ENCODE peak calls at places on chromosome 12, in eight cellular contexts. One of them, this sample, is unnamed.
A peak's percentile ranks its signal among the peaks of the same experiment; 100 is the strongest.

GRCh38 chr12:25459541-25459951 is 93.5 kb downstream of the LMNTD1 start:
- DNase-seq in activated CD4-positive, alpha-beta T cell treated with anti-CD3 and anti-CD28 coated beads, Interleukin-2, amount 50 U/mL, for 4 hours: no peak
- DNase-seq in astrocyte of the spinal cord: no peak
- DNase-seq in NCI-H1436: no peak
- DNase-seq in aorta: no peak
- DNase-seq in NCI-H2081: no peak
- DNase-seq in WTC11: no peak
- DNase-seq in heart right ventricle: peak; percentile 36
- DNase-seq in this sample: no peak

GRCh38 chr12:54197037-54197909 is 8.5 kb upstream of the SMUG1 start:
- DNase-seq in astrocyte of the spinal cord: no peak
- DNase-seq in heart right ventricle: no peak
- DNase-seq in NCI-H2081: no peak
- DNase-seq in WTC11: peak; percentile 31
- DNase-seq in NCI-H1436: no peak
- DNase-seq in activated CD4-positive, alpha-beta T cell treated with anti-CD3 and anti-CD28 coated beads, Interleukin-2, amount 50 U/mL, for 4 hours: no peak
- DNase-seq in aorta: no peak
- DNase-seq in this sample: no peak

GRCh38 chr12:6703631-6704030 is 3.0 kb upstream of the PIANP start:
- DNase-seq in NCI-H1436: no peak
- DNase-seq in WTC11: peak; percentile 54
- DNase-seq in aorta: peak; percentile 43
- DNase-seq in NCI-H2081: no peak
- DNase-seq in heart right ventricle: no peak
- DNase-seq in activated CD4-positive, alpha-beta T cell treated with anti-CD3 and anti-CD28 coated beads, Interleukin-2, amount 50 U/mL, for 4 hours: no peak
- DNase-seq in astrocyte of the spinal cord: no peak
- DNase-seq in this sample: no peak

GRCh38 chr12:31008241-31008711 is 65.4 kb upstream of the DDX11 start:
- DNase-seq in activated CD4-positive, alpha-beta T cell treated with anti-CD3 and anti-CD28 coated beads, Interleukin-2, amount 50 U/mL, for 4 hours: no peak
- DNase-seq in NCI-H1436: no peak
- DNase-seq in aorta: no peak
- DNase-seq in heart right ventricle: no peak
- DNase-seq in NCI-H2081: no peak
- DNase-seq in WTC11: peak; percentile 10
- DNase-seq in astrocyte of the spinal cord: no peak
- DNase-seq in this sample: no peak

GRCh38 chr12:131575371-131575770 is 135.5 kb upstream of the SFSWAP start:
- DNase-seq in aorta: peak; percentile 64
- DNase-seq in activated CD4-positive, alpha-beta T cell treated with anti-CD3 and anti-CD28 coated beads, Interleukin-2, amount 50 U/mL, for 4 hours: no peak
- DNase-seq in heart right ventricle: no peak
- DNase-seq in astrocyte of the spinal cord: no peak
- DNase-seq in NCI-H2081: no peak
- DNase-seq in WTC11: no peak
- DNase-seq in NCI-H1436: no peak
- DNase-seq in this sample: no peak

GRCh38 chr12:95980437-95980836 is 15.7 kb downstream of the HAL start:
- DNase-seq in activated CD4-positive, alpha-beta T cell treated with anti-CD3 and anti-CD28 coated beads, Interleukin-2, amount 50 U/mL, for 4 hours: no peak
- DNase-seq in NCI-H1436: no peak
- DNase-seq in aorta: no peak
- DNase-seq in NCI-H2081: no peak
- DNase-seq in heart right ventricle: no peak
- DNase-seq in astrocyte of the spinal cord: no peak
- DNase-seq in WTC11: no peak
- DNase-seq in this sample: no peak

GRCh38 chr12:80877706-80878384 is 59.9 kb downstream of the LIN7A start:
- DNase-seq in WTC11: no peak
- DNase-seq in NCI-H1436: peak; percentile 69
- DNase-seq in activated CD4-positive, alpha-beta T cell treated with anti-CD3 and anti-CD28 coated beads, Interleukin-2, amount 50 U/mL, for 4 hours: no peak
- DNase-seq in NCI-H2081: peak; percentile 52
- DNase-seq in heart right ventricle: no peak
- DNase-seq in aorta: no peak
- DNase-seq in astrocyte of the spinal cord: peak; percentile 52
- DNase-seq in this sample: no peak

GRCh38 chr12:121198949-121199348 is 11.0 kb upstream of the P2RX4 start:
- DNase-seq in WTC11: no peak
- DNase-seq in aorta: no peak
- DNase-seq in NCI-H1436: no peak
- DNase-seq in activated CD4-positive, alpha-beta T cell treated with anti-CD3 and anti-CD28 coated beads, Interleukin-2, amount 50 U/mL, for 4 hours: no peak
- DNase-seq in astrocyte of the spinal cord: no peak
- DNase-seq in heart right ventricle: no peak
- DNase-seq in NCI-H2081: no peak
- DNase-seq in this sample: no peak

GRCh38 chr12:52992699-52993557 is 13.3 kb upstream of the EIF4B start:
- DNase-seq in NCI-H2081: no peak
- DNase-seq in NCI-H1436: no peak
- DNase-seq in heart right ventricle: no peak
- DNase-seq in WTC11: no peak
- DNase-seq in astrocyte of the spinal cord: peak; percentile 55
- DNase-seq in activated CD4-positive, alpha-beta T cell treated with anti-CD3 and anti-CD28 coated beads, Interleukin-2, amount 50 U/mL, for 4 hours: no peak
- DNase-seq in aorta: peak; percentile 24
- DNase-seq in this sample: no peak

GRCh38 chr12:57966536-57966935 is 25.2 kb downstream of the ATP23 start:
- DNase-seq in WTC11: no peak
- DNase-seq in astrocyte of the spinal cord: no peak
- DNase-seq in aorta: no peak
- DNase-seq in NCI-H1436: no peak
- DNase-seq in activated CD4-positive, alpha-beta T cell treated with anti-CD3 and anti-CD28 coated beads, Interleukin-2, amount 50 U/mL, for 4 hours: no peak
- DNase-seq in heart right ventricle: no peak
- DNase-seq in NCI-H2081: no peak
- DNase-seq in this sample: no peak

GRCh38 chr12:84793558-84794367 is 118.8 kb downstream of the SLC6A15 start:
- DNase-seq in WTC11: no peak
- DNase-seq in NCI-H2081: no peak
- DNase-seq in activated CD4-positive, alpha-beta T cell treated with anti-CD3 and anti-CD28 coated beads, Interleukin-2, amount 50 U/mL, for 4 hours: no peak
- DNase-seq in NCI-H1436: no peak
- DNase-seq in aorta: peak; percentile 74
- DNase-seq in heart right ventricle: no peak
- DNase-seq in astrocyte of the spinal cord: peak; percentile 67
- DNase-seq in this sample: no peak

GRCh38 chr12:67274186-67274585 is 5.0 kb downstream of the CAND1 start:
- DNase-seq in heart right ventricle: no peak
- DNase-seq in WTC11: no peak
- DNase-seq in NCI-H1436: no peak
- DNase-seq in aorta: no peak
- DNase-seq in activated CD4-positive, alpha-beta T cell treated with anti-CD3 and anti-CD28 coated beads, Interleukin-2, amount 50 U/mL, for 4 hours: no peak
- DNase-seq in astrocyte of the spinal cord: no peak
- DNase-seq in NCI-H2081: no peak
- DNase-seq in this sample: no peak

GRCh38 chr12:66182956-66183355 is 6.1 kb upstream of the IRAK3 start:
- DNase-seq in WTC11: no peak
- DNase-seq in heart right ventricle: no peak
- DNase-seq in aorta: no peak
- DNase-seq in activated CD4-positive, alpha-beta T cell treated with anti-CD3 and anti-CD28 coated beads, Interleukin-2, amount 50 U/mL, for 4 hours: no peak
- DNase-seq in NCI-H2081: no peak
- DNase-seq in astrocyte of the spinal cord: no peak
- DNase-seq in NCI-H1436: no peak
- DNase-seq in this sample: no peak

GRCh38 chr12:4865246-4865645 is 44.5 kb upstream of the KCNA1 start:
- DNase-seq in WTC11: no peak
- DNase-seq in NCI-H1436: no peak
- DNase-seq in aorta: no peak
- DNase-seq in astrocyte of the spinal cord: no peak
- DNase-seq in activated CD4-positive, alpha-beta T cell treated with anti-CD3 and anti-CD28 coated beads, Interleukin-2, amount 50 U/mL, for 4 hours: no peak
- DNase-seq in heart right ventricle: no peak
- DNase-seq in NCI-H2081: no peak
- DNase-seq in this sample: no peak

GRCh38 chr12:124685689-124685993 is 118.2 kb upstream of the NCOR2 start:
- DNase-seq in NCI-H2081: no peak
- DNase-seq in astrocyte of the spinal cord: no peak
- DNase-seq in WTC11: no peak
- DNase-seq in aorta: no peak
- DNase-seq in heart right ventricle: no peak
- DNase-seq in activated CD4-positive, alpha-beta T cell treated with anti-CD3 and anti-CD28 coated beads, Interleukin-2, amount 50 U/mL, for 4 hours: no peak
- DNase-seq in NCI-H1436: no peak
- DNase-seq in this sample: no peak

GRCh38 chr12:9673404-9674225 is 4.1 kb downstream of the CLEC2D start:
- DNase-seq in astrocyte of the spinal cord: peak; percentile 96
- DNase-seq in activated CD4-positive, alpha-beta T cell treated with anti-CD3 and anti-CD28 coated beads, Interleukin-2, amount 50 U/mL, for 4 hours: no peak
- DNase-seq in aorta: peak; percentile 78
- DNase-seq in NCI-H2081: no peak
- DNase-seq in WTC11: peak; percentile 32
- DNase-seq in NCI-H1436: no peak
- DNase-seq in heart right ventricle: peak; percentile 67
- DNase-seq in this sample: peak; percentile 78

GRCh38 chr12:94618995-94619695 is 31.2 kb downstream of the TMCC3 start:
- DNase-seq in NCI-H1436: no peak
- DNase-seq in astrocyte of the spinal cord: peak; percentile 71
- DNase-seq in aorta: no peak
- DNase-seq in heart right ventricle: no peak
- DNase-seq in activated CD4-positive, alpha-beta T cell treated with anti-CD3 and anti-CD28 coated beads, Interleukin-2, amount 50 U/mL, for 4 hours: no peak
- DNase-seq in NCI-H2081: no peak
- DNase-seq in WTC11: no peak
- DNase-seq in this sample: no peak

GRCh38 chr12:6553051-6553868 is 2.6 kb downstream of the IFFO1 start:
- DNase-seq in WTC11: no peak
- DNase-seq in activated CD4-positive, alpha-beta T cell treated with anti-CD3 and anti-CD28 coated beads, Interleukin-2, amount 50 U/mL, for 4 hours: no peak
- DNase-seq in NCI-H2081: no peak
- DNase-seq in heart right ventricle: no peak
- DNase-seq in NCI-H1436: no peak
- DNase-seq in aorta: no peak
- DNase-seq in astrocyte of the spinal cord: peak; percentile 71
- DNase-seq in this sample: no peak

GRCh38 chr12:5031958-5032357 is 11.7 kb upstream of the KCNA5 start:
- DNase-seq in NCI-H1436: no peak
- DNase-seq in WTC11: no peak
- DNase-seq in astrocyte of the spinal cord: no peak
- DNase-seq in NCI-H2081: no peak
- DNase-seq in aorta: no peak
- DNase-seq in heart right ventricle: no peak
- DNase-seq in activated CD4-positive, alpha-beta T cell treated with anti-CD3 and anti-CD28 coated beads, Interleukin-2, amount 50 U/mL, for 4 hours: no peak
- DNase-seq in this sample: no peak

GRCh38 chr12:96711364-96711763 is 195.7 kb upstream of the NEDD1 start:
- DNase-seq in WTC11: no peak
- DNase-seq in NCI-H2081: no peak
- DNase-seq in heart right ventricle: no peak
- DNase-seq in activated CD4-positive, alpha-beta T cell treated with anti-CD3 and anti-CD28 coated beads, Interleukin-2, amount 50 U/mL, for 4 hours: no peak
- DNase-seq in astrocyte of the spinal cord: no peak
- DNase-seq in NCI-H1436: no peak
- DNase-seq in aorta: no peak
- DNase-seq in this sample: no peak

GRCh38 chr12:2306012-2306411 is 253.2 kb downstream of the CACNA1C start:
- DNase-seq in activated CD4-positive, alpha-beta T cell treated with anti-CD3 and anti-CD28 coated beads, Interleukin-2, amount 50 U/mL, for 4 hours: no peak
- DNase-seq in WTC11: no peak
- DNase-seq in NCI-H1436: no peak
- DNase-seq in NCI-H2081: no peak
- DNase-seq in astrocyte of the spinal cord: no peak
- DNase-seq in heart right ventricle: no peak
- DNase-seq in aorta: no peak
- DNase-seq in this sample: no peak